ENCODE peak calls at places on chromosomes 6 and 20, in five cellular contexts. J is foreskin keratinocyte, S is GM20000, Q is GM23338, N is ovary. P is an unnamed sample.

GRCh38 chr6:32700391-32701040 is 34.1 kb upstream of the HLA-DQB1 start:
- DNase-seq in S (peak; percentile 17), N (peak; percentile 35), Q (peak; percentile 84), J (no peak), P (peak; percentile 52)

GRCh38 chr6:167781066-167781767 is 45.5 kb upstream of the AFDN start:
- DNase-seq in Q (no peak), J (no peak), N (no peak), S (no peak), P (no peak)

GRCh38 chr6:136429681-136430080 is 120.5 kb downstream of the MAP7 start:
- DNase-seq in S (no peak), N (no peak), Q (no peak), J (no peak), P (no peak)

GRCh38 chr6:56259682-56260081 is 12.3 kb upstream of the COL21A1 start:
- DNase-seq in S (no peak), N (no peak), J (no peak), Q (no peak), P (no peak)

GRCh38 chr20:9235518-9235917 is 166.6 kb downstream of the PLCB4 start:
- DNase-seq in S (no peak), J (peak; percentile 60), Q (no peak), N (no peak), P (no peak)

GRCh38 chr6:25022140-25022553 is 86.4 kb upstream of the RIPOR2 start:
- DNase-seq in S (no peak), N (no peak), J (peak; percentile 49), Q (no peak), P (no peak)

GRCh38 chr6:65448806-65449397 is 258.1 kb downstream of the EYS start:
- DNase-seq in S (no peak), N (no peak), Q (peak; percentile 33), J (no peak), P (no peak)

GRCh38 chr6:91434135-91434534 is 847.3 kb upstream of the MAP3K7 start:
- DNase-seq in Q (no peak), N (no peak), S (no peak), J (no peak), P (no peak)

GRCh38 chr20:36035720-36036119 is 67.3 kb downstream of the CNBD2 start:
- DNase-seq in Q (no peak), J (peak; percentile 85), N (no peak), S (no peak), P (no peak)

GRCh38 chr6:106084106-106084963 is 1.8 kb upstream of the PRDM1 start:
- DNase-seq in J (peak; percentile 81), N (peak; percentile 62), S (peak; percentile 81), Q (peak; percentile 84), P (peak; percentile 77)

GRCh38 chr6:74731204-74731603 is 474.6 kb downstream of the COL12A1 start:
- DNase-seq in Q (no peak), N (no peak), S (no peak), J (no peak), P (no peak)

GRCh38 chr6:45667265-45667664 is 289.5 kb upstream of the SUPT3H start:
- DNase-seq in J (no peak), N (no peak), Q (peak; percentile 35), S (no peak), P (no peak)

GRCh38 chr20:36827541-36828279 is 48.2 kb upstream of the TLDC2 start:
- DNase-seq in N (peak; percentile 69), S (peak; percentile 80), J (no peak), Q (no peak), P (no peak)

GRCh38 chr6:93586316-93586715 is 167.0 kb upstream of the EPHA7 start:
- DNase-seq in J (no peak), S (no peak), Q (no peak), N (no peak), P (no peak)

GRCh38 chr20:35312348-35312747 is 20.1 kb upstream of the FAM83C start:
- DNase-seq in N (no peak), S (no peak), J (peak; percentile 87), Q (peak; percentile 35), P (no peak)

GRCh38 chr20:9442858-9443257 is 71.5 kb upstream of the LAMP5 start:
- DNase-seq in Q (no peak), S (peak; percentile 4), N (no peak), J (no peak), P (no peak)

GRCh38 chr6:146028250-146028789 is 542 bp upstream of the GRM1 start:
- DNase-seq in N (peak; percentile 72), J (no peak), S (peak; percentile 75), Q (peak; percentile 82), P (peak; percentile 91)

GRCh38 chr20:25032065-25032477 is 25.9 kb downstream of the ACSS1 start:
- DNase-seq in Q (peak; percentile 14), J (no peak), N (no peak), S (no peak), P (no peak)

GRCh38 chr6:31690231-31691077 is 9.6 kb upstream of the LY6G5C start:
- DNase-seq in J (no peak), S (no peak), Q (no peak), N (no peak), P (no peak)

GRCh38 chr20:57941572-57942381 is 232.0 kb upstream of the PMEPA1 start:
- DNase-seq in N (no peak), J (no peak), Q (no peak), S (no peak), P (no peak)

GRCh38 chr20:61922411-61922810 is 143.3 kb downstream of the TAF4 start:
- DNase-seq in J (no peak), Q (no peak), N (no peak), S (no peak), P (no peak)

GRCh38 chr20:8156603-8157079 is 24.6 kb downstream of the PLCB1 start:
- DNase-seq in J (no peak), S (no peak), Q (no peak), N (no peak), P (no peak)

GRCh38 chr20:23131766-23132165 is 45.6 kb upstream of the CD93 start:
- DNase-seq in Q (no peak), N (no peak), J (no peak), S (no peak), P (no peak)

GRCh38 chr6:10412165-10412947 is 2.5 kb downstream of the TFAP2A start:
- DNase-seq in N (peak; percentile 63), S (peak; percentile 80), J (peak; percentile 75), Q (peak; percentile 91), P (no peak)

GRCh38 chr6:111096246-111096645 is 8.9 kb downstream of the SLC16A10 start:
- DNase-seq in J (peak; percentile 93), S (no peak), N (no peak), Q (no peak), P (no peak)

GRCh38 chr6:116564921-116565872 is 6.1 kb upstream of the RWDD1 start:
- DNase-seq in S (no peak), Q (peak; percentile 25), J (no peak), N (peak; percentile 47), P (no peak)

GRCh38 chr6:162364488-162364887 is 363.1 kb downstream of the PRKN start:
- DNase-seq in S (no peak), N (no peak), J (no peak), Q (no peak), P (no peak)

GRCh38 chr6:96015791-96016776 is at the start of gene FUT9:
- DNase-seq in Q (peak; percentile 85), J (no peak), N (no peak), S (no peak), P (peak; percentile 61)

GRCh38 chr20:19976595-19977372 is 40.4 kb upstream of the NAA20 start:
- DNase-seq in Q (no peak), N (peak; percentile 69), J (peak; percentile 53), S (no peak), P (no peak)

GRCh38 chr20:2742934-2743559 is 50.5 kb downstream of the EBF4 start:
- DNase-seq in Q (peak; percentile 90), J (no peak), N (peak; percentile 59), S (peak; percentile 85), P (peak; percentile 87)

GRCh38 chr20:19802492-19803158 is 44.6 kb downstream of the RIN2 start:
- DNase-seq in J (peak; percentile 79), S (no peak), N (no peak), Q (peak; percentile 58), P (no peak)

GRCh38 chr6:4327841-4328240 is 192.5 kb upstream of the ECI2 start:
- DNase-seq in S (no peak), N (no peak), J (no peak), Q (no peak), P (no peak)

GRCh38 chr6:27279513-27280063 is 32.1 kb downstream of the PRSS16 start:
- DNase-seq in N (no peak), S (no peak), Q (peak; percentile 63), J (no peak), P (peak; percentile 12)

GRCh38 chr6:13011612-13012146 is 295.1 kb downstream of the PHACTR1 start:
- DNase-seq in J (no peak), Q (no peak), S (peak; percentile 14), N (no peak), P (no peak)

GRCh38 chr6:170075659-170076223 is 215.1 kb downstream of the DLL1 start:
- DNase-seq in S (no peak), J (no peak), Q (no peak), N (peak; percentile 39), P (no peak)

GRCh38 chr20:48850257-48850656 is 22.5 kb upstream of the PREX1 start:
- DNase-seq in N (no peak), Q (no peak), J (no peak), S (no peak), P (no peak)

GRCh38 chr20:15576401-15576800 is 996.8 kb downstream of the KIF16B start:
- DNase-seq in N (no peak), J (no peak), S (no peak), Q (no peak), P (no peak)

GRCh38 chr6:149508485-149508884 is 23.7 kb upstream of the ZC3H12D start:
- DNase-seq in J (no peak), Q (no peak), S (no peak), N (no peak), P (no peak)

GRCh38 chr20:16262594-16262993 is 310.7 kb downstream of the KIF16B start:
- DNase-seq in J (no peak), N (peak; percentile 61), Q (no peak), S (no peak), P (no peak)

GRCh38 chr6:14706378-14706929 is 539.4 kb upstream of the JARID2 start:
- DNase-seq in N (peak; percentile 73), J (peak; percentile 79), S (no peak), Q (no peak), P (no peak)
- TF ChIP-seq CTCF in N (no peak), J (no peak), S (no peak), Q (no peak), P (no peak)

GRCh38 chr6:98539669-98540207 is 294.6 kb upstream of the POU3F2 start:
- DNase-seq in J (no peak), Q (peak; percentile 34), S (peak; percentile 3), N (no peak), P (no peak)
- TF ChIP-seq CTCF in J (peak; percentile 2), Q (peak; percentile 45), S (no peak), N (no peak), P (no peak)

GRCh38 chr6:52872031-52872430 is 31.4 kb upstream of the GSTA5 start:
- DNase-seq in J (no peak), Q (no peak), S (no peak), N (no peak), P (no peak)
- TF ChIP-seq CTCF in J (no peak), Q (no peak), S (no peak), N (no peak), P (no peak)

DNA sequence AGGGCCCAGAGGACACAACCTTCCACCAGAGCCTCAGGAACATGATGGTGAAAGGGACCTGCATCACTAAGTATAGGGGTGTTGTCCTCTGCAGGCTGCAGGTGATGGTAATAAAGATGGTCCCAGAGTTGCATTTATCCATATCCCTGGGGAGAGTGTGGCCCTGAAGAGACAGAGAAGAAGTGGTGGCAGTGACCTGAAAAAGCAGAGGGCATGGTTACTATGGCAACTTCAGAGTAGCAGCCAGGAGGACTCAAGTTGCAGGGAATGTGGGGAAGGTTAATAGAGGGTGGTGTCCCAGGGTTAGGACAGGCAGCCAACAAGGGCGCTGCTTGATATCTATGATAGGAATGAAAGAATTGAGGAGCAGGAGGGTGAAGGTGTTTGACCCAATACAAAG is 57.1 kb downstream of the HLA-A start:
- DNase-seq in J (no peak), Q (no peak), S (no peak), N (no peak), P (no peak)
- TF ChIP-seq CTCF in J (no peak), Q (no peak), S (no peak), N (no peak), P (no peak)

P was measured in endothelial cell.